ENCODE peak calls at places on chromosomes 16 and 17, in nine cellular contexts. J, R, T, S, Y, E, X, K and M are unnamed samples. For H3K27me3 and H3K36me3, the result is how much of the 10 kb centered on the place peaks cover.

GRCh38 chr17:81102869-81103268 is 62.4 kb upstream of the PVALEF start:
- DNase-seq in J (no peak), R (no peak), T (no peak), S (no peak), Y (no peak), E (no peak), X (no peak), K (no peak), M (no peak)

GRCh38 chr17:20281860-20282259 is 185.5 kb downstream of the LGALS9B start:
- DNase-seq in J (no peak), R (no peak), T (no peak), S (peak), Y (no peak), E (peak), X (peak), K (no peak), M (peak)

GRCh38 chr16:3654249-3654991 is at the start of gene DNASE1:
- DNase-seq in J (peak), R (no peak), T (peak), S (peak), Y (peak), E (peak), X (peak), K (peak), M (peak)

GRCh38 chr16:64893386-64893785 is 228.5 kb downstream of the CDH11 start:
- DNase-seq in J (no peak), R (no peak), T (no peak), S (no peak), Y (no peak), E (no peak), X (no peak), K (no peak), M (no peak)

GRCh38 chr17:63699638-63700527 is at the start of gene LIMD2:
- DNase-seq in J (peak), R (no peak), T (peak), S (peak), Y (peak), E (peak), X (peak), K (peak), M (peak)

GRCh38 chr17:64984181-64984580 is 64.9 kb upstream of the LRRC37A3 start:
- DNase-seq in J (no peak), R (no peak), T (no peak), S (no peak), Y (no peak), E (no peak), X (no peak), K (no peak), M (no peak)

GRCh38 chr17:82808921-82809905 is 30.6 kb downstream of the ZNF750 start:
- DNase-seq in J (no peak), R (no peak), T (no peak), S (no peak), Y (no peak), E (no peak), X (no peak), K (no peak), M (no peak)

GRCh38 chr17:4389079-4389478 is 22.6 kb upstream of the UBE2G1 start:
- DNase-seq in J (no peak), R (no peak), T (no peak), S (no peak), Y (peak), E (no peak), X (no peak), K (no peak), M (no peak)

GRCh38 chr17:35486920-35487727 is 38.6 kb upstream of the SLFN13 start:
- DNase-seq in J (peak), R (no peak), T (peak), S (peak), Y (peak), E (peak), X (peak), K (no peak), M (peak)

GRCh38 chr17:79065105-79065670 is 9.4 kb upstream of the ENGASE start:
- DNase-seq in J (peak), R (no peak), T (peak), S (no peak), Y (peak), E (peak), X (peak), K (peak), M (no peak)

GRCh38 chr16:49462989-49463371 is 89.4 kb downstream of the C16orf78 start:
- DNase-seq in J (no peak), R (no peak), T (no peak), S (no peak), Y (no peak), E (no peak), X (peak), K (no peak), M (no peak)

GRCh38 chr17:79070266-79070880 is 4.3 kb upstream of the ENGASE start:
- DNase-seq in J (no peak), R (no peak), T (no peak), S (no peak), Y (no peak), E (no peak), X (no peak), K (no peak), M (no peak)

GRCh38 chr17:15946611-15947120 is 1.7 kb downstream of the ADORA2B start:
- DNase-seq in J (peak), R (no peak), T (peak), S (no peak), Y (no peak), E (no peak), X (peak), K (no peak), M (no peak)

GRCh38 chr17:65022751-65023421 is 33.7 kb downstream of the GNA13 start:
- DNase-seq in J (peak), R (no peak), T (peak), S (no peak), Y (no peak), E (no peak), X (no peak), K (peak), M (peak)

GRCh38 chr16:84117482-84117843 is 721 bp upstream of the MBTPS1 start:
- DNase-seq in J (no peak), R (no peak), T (peak), S (no peak), Y (peak), E (no peak), X (no peak), K (no peak), M (no peak)

GRCh38 chr17:12789976-12790805 is 893 bp downstream of the ARHGAP44 start:
- DNase-seq in J (peak), R (no peak), T (no peak), S (peak), Y (peak), E (no peak), X (peak), K (no peak), M (no peak)

GRCh38 chr16:89004209-89004831 is 27.3 kb upstream of the CBFA2T3 start:
- DNase-seq in J (peak), R (no peak), T (no peak), S (peak), Y (no peak), E (no peak), X (no peak), K (peak), M (no peak)

GRCh38 chr16:35185366-35186044 is 1726.1 kb downstream of the TP53TG3F start:
- DNase-seq in J (no peak), R (no peak), T (no peak), S (no peak), Y (no peak), E (no peak), X (no peak), K (no peak), M (no peak)

GRCh38 chr17:19000531-19001011 is 4.0 kb downstream of the FAM83G start:
- DNase-seq in J (peak), R (no peak), T (peak), S (no peak), Y (no peak), E (peak), X (no peak), K (peak), M (no peak)

GRCh38 chr17:17343896-17344506 is 40.8 kb downstream of the NT5M start:
- DNase-seq in J (no peak), R (no peak), T (no peak), S (no peak), Y (no peak), E (no peak), X (no peak), K (no peak), M (no peak)

GRCh38 chr16:79929260-79929977 is 328.9 kb upstream of the MAF start:
- DNase-seq in J (no peak), R (no peak), T (peak), S (no peak), Y (no peak), E (no peak), X (no peak), K (no peak), M (peak)

GRCh38 chr17:19642373-19642893 is 6.1 kb upstream of the ALDH3A2 start:
- DNase-seq in J (no peak), R (no peak), T (no peak), S (no peak), Y (no peak), E (no peak), X (no peak), K (no peak), M (no peak)

GRCh38 chr17:17900615-17901520 is 64.1 kb upstream of the SREBF1 start:
- DNase-seq in J (peak), R (peak), T (peak), S (peak), Y (no peak), E (peak), X (peak), K (peak), M (peak)

GRCh38 chr16:84827131-84827574 is 7.4 kb downstream of the CRISPLD2 start:
- DNase-seq in J (peak), R (no peak), T (peak), S (no peak), Y (no peak), E (no peak), X (no peak), K (no peak), M (no peak)

GRCh38 chr16:89907055-89907814 is 11.4 kb upstream of the MC1R start:
- DNase-seq in J (no peak), R (no peak), T (no peak), S (no peak), Y (no peak), E (no peak), X (no peak), K (no peak), M (peak)

GRCh38 chr17:30449480-30449879 is 27.7 kb upstream of the GOSR1 start:
- DNase-seq in J (peak), R (no peak), T (peak), S (no peak), Y (no peak), E (peak), X (no peak), K (no peak), M (no peak)

GRCh38 chr17:73455050-73455687 is 143.4 kb upstream of the CDC42EP4 start:
- DNase-seq in J (no peak), R (peak), T (no peak), S (no peak), Y (no peak), E (no peak), X (peak), K (no peak), M (peak)

DNA sequence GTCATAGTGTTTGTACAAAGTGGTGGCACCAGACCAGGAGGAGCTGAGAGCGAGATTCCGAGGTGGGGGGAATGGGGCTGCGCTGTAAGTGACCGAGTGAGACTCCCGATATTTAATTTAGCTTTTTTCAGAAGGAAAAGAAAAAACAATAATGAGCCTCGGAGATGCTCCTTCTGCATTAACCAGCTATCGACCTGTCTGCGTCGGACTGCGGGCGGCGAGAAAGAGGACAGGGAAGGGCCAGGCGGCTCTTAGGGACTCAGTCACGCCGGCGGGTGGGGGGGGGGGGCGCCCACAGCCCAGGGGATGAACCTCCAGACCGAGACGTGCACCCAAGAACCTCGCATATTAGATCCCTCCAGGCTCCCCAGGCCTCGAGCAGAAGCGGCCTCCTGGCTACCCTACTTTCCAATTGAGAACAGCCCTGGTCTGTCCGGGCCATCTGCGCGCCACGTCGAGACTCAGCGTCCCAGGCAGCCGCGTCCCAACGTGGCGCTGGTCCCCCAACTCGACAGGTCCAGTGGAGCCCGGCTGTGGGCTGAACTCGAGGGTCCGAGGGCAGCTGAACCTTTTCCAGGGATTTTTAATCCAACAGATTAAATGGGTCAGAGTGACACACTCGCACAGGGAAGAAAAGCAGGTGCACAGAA is 2.1 kb upstream of the IRX3 start:
- DNase-seq in J (no peak), R (no peak), T (no peak), S (no peak), Y (peak), E (no peak), X (no peak), K (no peak), M (no peak)
- H3K27me3 ChIP-seq in J (under half), R (under half), T (half or more), S (half or more), Y (half or more), E (half or more), X (half or more), K (under half), M (under half)

GRCh38 chr17:74971069-74971841 is 1.3 kb downstream of the HID1 start:
- DNase-seq in J (no peak), R (no peak), T (no peak), S (no peak), Y (no peak), E (no peak), X (no peak), K (no peak), M (no peak)
- H3K4me3 ChIP-seq in J (peak), R (peak), T (no peak), S (peak), Y (peak), E (peak), X (peak), K (no peak), M (no peak)

GRCh38 chr17:76474238-76474637 is 6.8 kb downstream of the AANAT start:
- DNase-seq in J (no peak), R (no peak), T (no peak), S (no peak), Y (no peak), E (no peak), X (no peak), K (no peak), M (no peak)
- H3K36me3 ChIP-seq in J (under half), R (under half), T (under half), S (half or more), Y (under half), E (under half), X (under half), K (under half), M (under half)

GRCh38 chr17:7113273-7114071 is 1.1 kb downstream of the ASGR2 start:
- DNase-seq in J (no peak), R (no peak), T (no peak), S (no peak), Y (no peak), E (no peak), X (no peak), K (no peak), M (no peak)
- H3K27me3 ChIP-seq in J (under half), R (under half), T (under half), S (under half), Y (under half), E (under half), X (under half), K (under half), M (under half)

DNA sequence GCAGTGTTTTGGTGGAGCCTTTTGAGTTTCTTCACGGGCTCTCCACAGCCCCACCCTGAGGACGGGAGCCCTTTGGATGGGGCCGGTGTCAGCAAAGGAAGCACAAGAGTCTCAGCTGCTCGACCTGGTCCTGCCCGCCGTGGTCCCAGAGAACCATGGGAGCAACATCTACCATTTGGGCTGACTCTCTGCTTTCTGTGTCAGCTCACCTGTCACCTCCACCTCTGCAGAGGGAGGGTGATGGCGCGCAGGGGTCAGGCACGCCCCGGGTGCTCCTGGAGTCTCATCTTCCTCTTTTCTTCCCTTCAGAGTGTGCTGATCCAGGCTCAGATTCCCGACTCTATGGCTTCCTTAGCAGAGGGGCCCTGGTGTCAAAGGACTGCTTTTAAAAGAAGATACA is 171.7 kb downstream of the LAT start:
- DNase-seq in J (no peak), R (no peak), T (no peak), S (no peak), Y (no peak), E (no peak), X (no peak), K (no peak), M (no peak)
- H3K4me3 ChIP-seq in J (no peak), R (no peak), T (no peak), S (no peak), Y (no peak), E (no peak), X (no peak), K (no peak), M (no peak)

DNA sequence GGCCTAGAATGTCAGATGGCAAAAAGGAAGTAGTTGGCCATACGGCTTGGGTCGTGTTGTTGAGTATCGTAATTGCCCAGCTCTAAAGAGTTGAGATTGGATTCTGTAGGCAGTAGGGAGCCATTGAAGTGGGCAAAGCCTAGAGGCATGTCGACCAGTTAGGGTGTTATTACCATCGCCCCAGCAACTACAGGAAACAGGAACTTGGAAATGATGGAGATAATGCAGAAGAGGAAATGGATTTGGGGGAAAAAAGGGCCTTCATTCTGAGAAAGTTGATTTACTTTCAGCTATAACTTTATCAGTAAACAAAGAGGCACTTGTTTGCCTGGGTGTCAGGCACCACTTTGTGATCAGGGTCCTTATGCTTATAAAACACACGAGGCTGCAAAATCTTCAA is 52.6 kb downstream of the COX10 start:
- DNase-seq in J (no peak), R (no peak), T (no peak), S (no peak), Y (no peak), E (no peak), X (no peak), K (no peak), M (no peak)
- H3K36me3 ChIP-seq in J (under half), R (under half), T (under half), S (under half), Y (under half), E (under half), X (under half), K (under half), M (under half)

GRCh38 chr16:22664132-22664531 is 149.8 kb upstream of the HS3ST2 start:
- DNase-seq in J (no peak), R (no peak), T (no peak), S (no peak), Y (no peak), E (no peak), X (no peak), K (no peak), M (no peak)
- H3K27me3 ChIP-seq in J (under half), R (under half), T (under half), S (half or more), Y (under half), E (under half), X (under half), K (under half), M (under half)

DNA sequence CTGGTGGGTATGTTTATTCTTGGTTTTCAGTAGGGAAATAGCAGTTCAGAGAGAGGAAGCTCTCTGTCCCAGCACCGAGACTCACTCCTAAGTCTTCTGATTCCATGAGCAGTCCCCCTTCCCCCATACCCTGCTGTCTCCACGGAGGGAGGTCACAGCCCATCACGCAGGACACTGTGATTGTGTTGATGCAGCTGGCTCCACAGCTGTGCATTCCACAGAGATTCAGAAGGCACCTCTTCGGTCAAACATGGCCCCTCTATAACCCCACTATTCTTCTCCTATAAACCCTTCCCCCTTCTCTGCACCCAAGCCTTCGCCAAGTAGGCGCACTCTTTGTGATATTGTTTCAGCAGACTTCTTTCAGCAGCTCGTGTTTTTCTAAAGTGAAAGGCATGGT is 104.3 kb upstream of the HLF start:
- DNase-seq in J (no peak), R (no peak), T (no peak), S (no peak), Y (no peak), E (no peak), X (no peak), K (peak), M (no peak)
- H3K4me3 ChIP-seq in J (no peak), R (no peak), T (no peak), S (no peak), Y (no peak), E (no peak), X (no peak), K (no peak), M (no peak)

DNA sequence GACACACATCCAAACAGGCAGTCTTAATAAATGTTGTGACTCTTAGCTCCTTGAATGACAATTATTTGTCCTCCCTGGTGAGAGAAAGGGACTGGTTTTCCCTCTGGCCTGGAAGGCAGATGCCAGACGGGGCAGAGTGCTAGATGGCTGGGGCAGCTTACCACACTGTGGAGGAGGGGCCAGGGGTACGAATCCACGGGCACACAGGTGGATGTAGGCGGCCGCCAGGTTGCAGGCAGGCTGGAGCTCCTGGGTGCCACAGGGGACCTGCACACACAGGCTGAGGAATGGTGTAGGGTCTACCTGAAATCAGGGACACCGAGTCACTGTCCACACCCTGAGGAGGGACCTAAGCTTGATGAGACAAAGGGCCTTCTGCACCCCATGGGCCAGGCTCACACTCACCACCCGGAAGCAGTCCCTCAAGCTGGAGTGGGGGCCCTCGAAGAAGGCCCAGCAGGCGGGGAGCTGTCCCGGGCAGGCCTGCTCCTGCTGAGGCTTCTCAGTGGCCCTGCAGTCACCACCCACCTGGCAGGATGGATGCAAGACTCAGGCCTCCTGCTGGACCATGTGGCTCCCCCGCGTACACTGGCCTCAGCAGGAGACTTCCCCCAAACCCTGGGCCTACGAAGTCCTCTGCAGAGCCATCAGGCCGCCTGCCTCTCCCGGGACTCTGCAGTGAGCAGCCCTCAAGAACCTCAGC is 38.4 kb downstream of the RMI2 start:
- DNase-seq in J (no peak), R (no peak), T (no peak), S (no peak), Y (no peak), E (no peak), X (no peak), K (no peak), M (no peak)
- H3K36me3 ChIP-seq in J (under half), R (under half), T (under half), S (under half), Y (under half), E (under half), X (under half), K (under half), M (under half)

DNA sequence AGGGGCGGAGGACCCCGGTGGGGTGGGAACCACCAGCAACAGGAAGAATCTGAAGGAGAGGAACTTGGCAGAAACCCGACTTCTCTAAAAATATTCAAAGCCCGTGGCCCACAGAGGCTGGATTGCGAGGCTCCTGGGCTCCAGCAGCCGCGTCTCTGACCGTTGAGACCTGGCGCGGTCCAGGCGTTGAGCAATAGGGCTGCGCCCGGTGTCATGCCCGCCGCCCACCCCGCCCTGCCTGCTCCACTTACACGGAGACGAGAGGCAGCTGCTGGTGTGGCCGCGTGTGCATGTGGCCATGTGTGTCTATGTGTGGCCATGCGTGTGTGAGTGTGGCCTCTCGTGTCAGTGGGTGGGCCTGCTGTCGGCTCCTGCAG is 83.6 kb downstream of the IRF8 start:
- DNase-seq in J (no peak), R (no peak), T (no peak), S (peak), Y (no peak), E (peak), X (no peak), K (no peak), M (no peak)
- H3K27me3 ChIP-seq in J (under half), R (under half), T (under half), S (half or more), Y (under half), E (under half), X (under half), K (under half), M (under half)